ENCODE peak calls at places on chromosome 1, in six cellular contexts. A is AG09309, L is RWPE1, Y is sigmoid colon, N is choroid plexus epithelial cell, K is lower leg skin. I is an unnamed sample.

GRCh38 chr1:153649867-153650235 is 8.7 kb upstream of the SNAPIN start:
- DNase-seq in A (no peak), L (no peak), Y (no peak), N (no peak), K (no peak), I (no peak)

GRCh38 chr1:209443975-209444651 is 139.4 kb upstream of the CAMK1G start:
- DNase-seq in A (no peak), L (no peak), Y (no peak), N (no peak), K (no peak), I (no peak)

GRCh38 chr1:185861630-185862029 is 127.4 kb downstream of the HMCN1 start:
- DNase-seq in A (no peak), L (no peak), Y (no peak), N (no peak), K (no peak), I (no peak)

GRCh38 chr1:162605225-162605927 is 26.9 kb upstream of the DDR2 start:
- DNase-seq in A (peak), L (peak), Y (no peak), N (peak), K (no peak), I (no peak)

GRCh38 chr1:243713470-243714186 is 136.4 kb downstream of the AKT3 start:
- DNase-seq in A (peak), L (no peak), Y (no peak), N (peak), K (no peak), I (no peak)

GRCh38 chr1:32239335-32239734 is 7.7 kb upstream of the FAM167B start:
- DNase-seq in A (no peak), L (no peak), Y (no peak), N (no peak), K (no peak), I (peak)

GRCh38 chr1:208569181-208569580 is 325.0 kb upstream of the PLXNA2 start:
- DNase-seq in A (no peak), L (peak), Y (no peak), N (no peak), K (no peak), I (no peak)

GRCh38 chr1:161198206-161198876 is 513 bp downstream of the ADAMTS4 start:
- DNase-seq in A (no peak), L (peak), Y (peak), N (peak), K (peak), I (peak)

DNA sequence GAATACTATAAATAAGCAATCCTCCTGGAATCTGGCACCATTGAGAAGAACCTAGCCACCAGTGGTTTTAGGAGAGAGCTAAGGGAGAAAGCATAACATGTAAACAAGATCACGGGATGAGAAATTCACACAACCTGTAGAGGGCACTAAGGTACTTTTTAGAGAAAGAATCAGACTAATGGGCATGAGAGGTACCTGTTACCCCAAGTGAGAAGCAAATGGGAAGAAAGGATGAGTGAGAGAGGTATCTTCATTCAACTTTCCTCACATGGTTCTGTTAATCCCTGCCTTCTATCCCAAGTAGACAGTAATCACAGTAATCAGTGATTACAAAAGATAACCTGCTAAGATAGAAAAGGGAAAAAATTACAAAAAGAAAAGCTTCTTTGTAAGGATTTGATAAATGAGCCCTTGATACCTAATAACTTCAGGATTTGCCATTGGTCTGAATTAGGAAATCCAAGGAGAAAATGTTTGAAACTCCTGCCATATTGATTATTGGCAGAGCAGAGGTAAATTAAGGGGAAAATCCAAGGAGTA is 251.1 kb upstream of the ADGRL2 start:
- DNase-seq in A (peak), L (peak), Y (no peak), N (peak), K (no peak), I (no peak)
- TF ChIP-seq CTCF in A (peak), L (peak), Y (no peak), N (peak), K (no peak), I (peak)

GRCh38 chr1:5949074-5949760 is 43.0 kb downstream of the NPHP4 start:
- DNase-seq in A (no peak), L (no peak), Y (no peak), N (peak), K (no peak), I (no peak)
- TF ChIP-seq CTCF in A (no peak), L (no peak), Y (no peak), N (peak), K (no peak), I (no peak)

DNA sequence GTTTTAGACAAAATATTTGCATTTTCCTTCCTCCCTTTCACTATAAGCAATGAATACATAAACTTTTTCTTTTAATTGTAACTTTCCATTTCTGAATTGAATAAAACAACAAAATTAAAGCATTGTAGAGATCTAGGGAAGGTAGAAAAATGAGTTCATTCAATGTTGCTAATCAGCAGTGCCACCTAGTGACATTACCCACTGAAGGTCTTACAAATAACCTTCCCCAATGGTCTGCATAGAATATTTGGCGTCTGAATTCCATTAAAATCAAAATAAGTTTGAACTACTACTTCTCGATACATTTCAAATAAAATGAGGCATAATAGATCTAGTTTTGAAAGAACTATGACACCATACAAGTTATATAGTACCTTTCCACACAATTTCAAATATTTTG is 19.6 kb downstream of the FH start:
- DNase-seq in A (no peak), L (peak), Y (no peak), N (peak), K (no peak), I (no peak)
- TF ChIP-seq CTCF in A (peak), L (peak), Y (no peak), N (peak), K (no peak), I (peak)

DNA sequence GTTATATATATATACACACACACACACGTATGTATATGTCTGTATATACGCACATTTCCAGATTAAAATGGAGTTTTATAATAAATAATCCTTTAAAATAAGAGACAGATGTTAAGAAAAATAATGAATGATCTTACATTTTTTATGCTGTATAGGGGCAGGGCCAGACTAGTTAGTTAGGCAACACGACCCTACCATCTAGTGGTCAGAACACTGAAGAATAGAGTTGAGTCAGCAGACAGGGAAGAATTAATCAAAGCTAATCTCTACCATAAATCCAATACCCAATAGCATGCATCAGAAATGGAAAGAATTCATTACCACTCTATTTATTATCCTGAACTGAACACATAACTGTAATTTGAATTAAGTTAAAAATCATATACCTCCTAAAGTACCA is 156.7 kb downstream of the BRINP3 start:
- DNase-seq in A (no peak), L (peak), Y (no peak), N (peak), K (no peak), I (no peak)
- TF ChIP-seq CTCF in A (no peak), L (no peak), Y (no peak), N (peak), K (no peak), I (peak)

GRCh38 chr1:246608616-246609376 is 42.5 kb downstream of the CNST start:
- DNase-seq in A (peak), L (peak), Y (peak), N (peak), K (peak), I (no peak)
- TF ChIP-seq CTCF in A (peak), L (no peak), Y (no peak), N (peak), K (no peak), I (no peak)

DNA sequence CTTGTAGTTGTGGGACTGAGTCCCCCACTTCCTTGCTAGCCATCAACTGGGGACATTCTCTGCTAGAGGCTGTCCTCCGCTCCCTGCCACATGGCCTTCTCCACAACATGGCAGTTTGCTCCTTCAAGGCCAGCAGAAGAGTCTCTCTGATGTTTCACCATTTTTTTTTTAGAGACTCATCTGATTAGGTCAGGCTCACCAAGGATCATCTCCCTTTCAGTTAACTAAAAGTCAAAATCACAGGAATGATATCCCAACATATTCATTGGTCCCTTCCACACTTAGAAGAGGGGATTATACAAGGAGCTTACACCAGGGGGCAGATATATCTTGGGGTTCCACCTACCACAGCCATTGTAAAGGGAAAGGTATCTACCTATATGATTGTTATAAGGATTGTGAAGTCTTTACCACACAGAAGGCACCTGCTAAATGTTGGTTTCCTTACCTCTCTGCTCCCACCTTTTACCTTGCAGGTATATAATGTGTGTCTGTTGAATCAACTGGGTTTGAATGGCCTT is 23.3 kb downstream of the RIMKLA start:
- DNase-seq in A (no peak), L (no peak), Y (no peak), N (no peak), K (no peak), I (no peak)
- TF ChIP-seq CTCF in A (no peak), L (no peak), Y (no peak), N (no peak), K (no peak), I (no peak)